ENCODE peak calls at places on chromosomes 1 and 21, in ten cellular contexts. One of them, this sample, is unnamed.

GRCh38 chr1:97630968-97631367 is 289.9 kb downstream of the DPYD start:
- DNase-seq in ascending aorta: no peak
- DNase-seq in cardiac muscle cell: peak
- DNase-seq in GM10248: no peak
- DNase-seq in fibroblast of mammary gland: no peak
- DNase-seq in stomach: no peak
- DNase-seq in glutamatergic neuron: no peak
- DNase-seq in MCF 10A: no peak
- DNase-seq in PC-3: no peak
- DNase-seq in thyroid gland: peak
- DNase-seq in this sample: no peak

GRCh38 chr1:201307239-201307638 is 23.9 kb downstream of the PKP1 start:
- DNase-seq in ascending aorta: no peak
- DNase-seq in cardiac muscle cell: no peak
- DNase-seq in GM10248: no peak
- DNase-seq in fibroblast of mammary gland: peak
- DNase-seq in stomach: no peak
- DNase-seq in glutamatergic neuron: no peak
- DNase-seq in MCF 10A: peak
- DNase-seq in PC-3: peak
- DNase-seq in thyroid gland: no peak
- DNase-seq in this sample: no peak

GRCh38 chr1:178168535-178168934 is 74.6 kb downstream of the RASAL2 start:
- DNase-seq in ascending aorta: no peak
- DNase-seq in cardiac muscle cell: peak
- DNase-seq in GM10248: no peak
- DNase-seq in fibroblast of mammary gland: peak
- DNase-seq in stomach: no peak
- DNase-seq in glutamatergic neuron: no peak
- DNase-seq in MCF 10A: peak
- DNase-seq in PC-3: peak
- DNase-seq in thyroid gland: no peak
- DNase-seq in this sample: no peak

GRCh38 chr1:168551688-168552087 is 7.9 kb upstream of the XCL2 start:
- DNase-seq in ascending aorta: no peak
- DNase-seq in cardiac muscle cell: no peak
- DNase-seq in GM10248: no peak
- DNase-seq in fibroblast of mammary gland: no peak
- DNase-seq in stomach: no peak
- DNase-seq in glutamatergic neuron: no peak
- DNase-seq in MCF 10A: no peak
- DNase-seq in PC-3: peak
- DNase-seq in thyroid gland: no peak
- DNase-seq in this sample: no peak

GRCh38 chr1:10830961-10831669 is 34.7 kb upstream of the CASZ1 start:
- DNase-seq in ascending aorta: no peak
- DNase-seq in cardiac muscle cell: no peak
- DNase-seq in GM10248: no peak
- DNase-seq in fibroblast of mammary gland: peak
- DNase-seq in stomach: no peak
- DNase-seq in glutamatergic neuron: no peak
- DNase-seq in MCF 10A: peak
- DNase-seq in PC-3: no peak
- DNase-seq in thyroid gland: no peak
- DNase-seq in this sample: no peak

GRCh38 chr1:234620786-234621468 is 10.9 kb upstream of the IRF2BP2 start:
- DNase-seq in ascending aorta: no peak
- DNase-seq in cardiac muscle cell: no peak
- DNase-seq in GM10248: no peak
- DNase-seq in fibroblast of mammary gland: no peak
- DNase-seq in stomach: no peak
- DNase-seq in glutamatergic neuron: no peak
- DNase-seq in MCF 10A: no peak
- DNase-seq in PC-3: no peak
- DNase-seq in thyroid gland: peak
- DNase-seq in this sample: no peak

GRCh38 chr21:36627242-36627641 is 71.7 kb upstream of the SIM2 start:
- DNase-seq in ascending aorta: no peak
- DNase-seq in cardiac muscle cell: no peak
- DNase-seq in GM10248: no peak
- DNase-seq in fibroblast of mammary gland: peak
- DNase-seq in stomach: no peak
- DNase-seq in glutamatergic neuron: no peak
- DNase-seq in MCF 10A: peak
- DNase-seq in PC-3: peak
- DNase-seq in thyroid gland: no peak
- DNase-seq in this sample: no peak

GRCh38 chr1:69814926-69815325 is 247.2 kb downstream of the LRRC7 start:
- DNase-seq in ascending aorta: no peak
- DNase-seq in cardiac muscle cell: no peak
- DNase-seq in GM10248: no peak
- DNase-seq in fibroblast of mammary gland: peak
- DNase-seq in stomach: no peak
- DNase-seq in glutamatergic neuron: no peak
- DNase-seq in MCF 10A: no peak
- DNase-seq in PC-3: no peak
- DNase-seq in thyroid gland: no peak
- DNase-seq in this sample: no peak

GRCh38 chr1:212467843-212468482 is 35.2 kb downstream of the NENF start:
- DNase-seq in ascending aorta: no peak
- DNase-seq in cardiac muscle cell: no peak
- DNase-seq in GM10248: peak
- DNase-seq in fibroblast of mammary gland: peak
- DNase-seq in stomach: no peak
- DNase-seq in glutamatergic neuron: no peak
- DNase-seq in MCF 10A: no peak
- DNase-seq in PC-3: peak
- DNase-seq in thyroid gland: peak
- DNase-seq in this sample: no peak

GRCh38 chr1:36150296-36151132 is 1.2 kb upstream of the TRAPPC3 start:
- DNase-seq in ascending aorta: peak
- DNase-seq in cardiac muscle cell: peak
- DNase-seq in GM10248: peak
- DNase-seq in fibroblast of mammary gland: peak
- DNase-seq in stomach: peak
- DNase-seq in glutamatergic neuron: peak
- DNase-seq in MCF 10A: peak
- DNase-seq in PC-3: peak
- DNase-seq in thyroid gland: peak
- DNase-seq in this sample: peak

GRCh38 chr1:6180215-6180577 is at the start of gene CHD5:
- DNase-seq in ascending aorta: peak
- DNase-seq in cardiac muscle cell: no peak
- DNase-seq in GM10248: no peak
- DNase-seq in fibroblast of mammary gland: no peak
- DNase-seq in stomach: no peak
- DNase-seq in glutamatergic neuron: no peak
- DNase-seq in MCF 10A: no peak
- DNase-seq in PC-3: peak
- DNase-seq in thyroid gland: peak
- DNase-seq in this sample: no peak

GRCh38 chr1:222970040-222970439 is 155.2 kb downstream of the DISP1 start:
- DNase-seq in ascending aorta: no peak
- DNase-seq in cardiac muscle cell: no peak
- DNase-seq in GM10248: no peak
- DNase-seq in fibroblast of mammary gland: no peak
- DNase-seq in stomach: no peak
- DNase-seq in glutamatergic neuron: no peak
- DNase-seq in MCF 10A: no peak
- DNase-seq in PC-3: no peak
- DNase-seq in thyroid gland: no peak
- DNase-seq in this sample: no peak
- TF ChIP-seq CTCF in ascending aorta: no peak
- TF ChIP-seq CTCF in cardiac muscle cell: no peak
- TF ChIP-seq CTCF in GM10248: no peak
- TF ChIP-seq CTCF in fibroblast of mammary gland: no peak
- TF ChIP-seq CTCF in stomach: no peak
- TF ChIP-seq CTCF in glutamatergic neuron: no peak
- TF ChIP-seq CTCF in MCF 10A: no peak
- TF ChIP-seq CTCF in PC-3: no peak
- TF ChIP-seq CTCF in thyroid gland: no peak
- TF ChIP-seq CTCF in this sample: no peak

GRCh38 chr1:7538849-7539771 is 232.0 kb upstream of the VAMP3 start:
- DNase-seq in ascending aorta: no peak
- DNase-seq in cardiac muscle cell: no peak
- DNase-seq in GM10248: no peak
- DNase-seq in fibroblast of mammary gland: no peak
- DNase-seq in stomach: no peak
- DNase-seq in glutamatergic neuron: peak
- DNase-seq in MCF 10A: peak
- DNase-seq in PC-3: no peak
- DNase-seq in thyroid gland: no peak
- DNase-seq in this sample: no peak
- TF ChIP-seq CTCF in ascending aorta: no peak
- TF ChIP-seq CTCF in cardiac muscle cell: no peak
- TF ChIP-seq CTCF in GM10248: no peak
- TF ChIP-seq CTCF in fibroblast of mammary gland: no peak
- TF ChIP-seq CTCF in stomach: no peak
- TF ChIP-seq CTCF in glutamatergic neuron: no peak
- TF ChIP-seq CTCF in MCF 10A: no peak
- TF ChIP-seq CTCF in PC-3: no peak
- TF ChIP-seq CTCF in thyroid gland: peak
- TF ChIP-seq CTCF in this sample: no peak

DNA sequence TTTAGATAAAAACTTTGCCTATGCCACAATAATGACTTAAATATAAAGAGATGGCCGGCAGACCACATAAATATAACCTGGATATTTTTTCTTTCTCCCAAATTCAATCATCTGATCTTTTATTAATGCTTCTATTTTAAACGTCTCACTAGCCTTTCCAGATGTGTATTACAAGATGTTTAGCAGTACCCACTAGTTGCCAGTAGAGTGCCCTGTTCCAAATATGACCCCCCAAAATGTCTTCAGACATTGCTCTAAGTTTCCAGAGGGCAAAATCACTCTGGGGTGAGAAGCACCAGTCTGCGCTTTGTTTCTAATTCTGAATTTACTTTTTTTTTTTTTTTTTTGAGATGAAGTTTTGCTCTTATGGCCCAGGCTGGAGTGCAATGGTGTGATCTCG is 268.1 kb downstream of the GRIK1 start:
- DNase-seq in ascending aorta: no peak
- DNase-seq in cardiac muscle cell: no peak
- DNase-seq in GM10248: no peak
- DNase-seq in fibroblast of mammary gland: no peak
- DNase-seq in stomach: no peak
- DNase-seq in glutamatergic neuron: no peak
- DNase-seq in MCF 10A: no peak
- DNase-seq in PC-3: no peak
- DNase-seq in thyroid gland: no peak
- DNase-seq in this sample: no peak
- TF ChIP-seq CTCF in ascending aorta: no peak
- TF ChIP-seq CTCF in cardiac muscle cell: no peak
- TF ChIP-seq CTCF in GM10248: no peak
- TF ChIP-seq CTCF in fibroblast of mammary gland: no peak
- TF ChIP-seq CTCF in stomach: no peak
- TF ChIP-seq CTCF in glutamatergic neuron: no peak
- TF ChIP-seq CTCF in MCF 10A: no peak
- TF ChIP-seq CTCF in PC-3: no peak
- TF ChIP-seq CTCF in thyroid gland: no peak
- TF ChIP-seq CTCF in this sample: no peak

GRCh38 chr1:156618853-156619581 is at the start of gene HAPLN2:
- DNase-seq in ascending aorta: no peak
- DNase-seq in cardiac muscle cell: peak
- DNase-seq in GM10248: peak
- DNase-seq in fibroblast of mammary gland: no peak
- DNase-seq in stomach: no peak
- DNase-seq in glutamatergic neuron: peak
- DNase-seq in MCF 10A: peak
- DNase-seq in PC-3: peak
- DNase-seq in thyroid gland: peak
- DNase-seq in this sample: no peak
- TF ChIP-seq CTCF in ascending aorta: no peak
- TF ChIP-seq CTCF in cardiac muscle cell: peak
- TF ChIP-seq CTCF in GM10248: peak
- TF ChIP-seq CTCF in fibroblast of mammary gland: peak
- TF ChIP-seq CTCF in stomach: no peak
- TF ChIP-seq CTCF in glutamatergic neuron: peak
- TF ChIP-seq CTCF in MCF 10A: peak
- TF ChIP-seq CTCF in PC-3: peak
- TF ChIP-seq CTCF in thyroid gland: no peak
- TF ChIP-seq CTCF in this sample: no peak

DNA sequence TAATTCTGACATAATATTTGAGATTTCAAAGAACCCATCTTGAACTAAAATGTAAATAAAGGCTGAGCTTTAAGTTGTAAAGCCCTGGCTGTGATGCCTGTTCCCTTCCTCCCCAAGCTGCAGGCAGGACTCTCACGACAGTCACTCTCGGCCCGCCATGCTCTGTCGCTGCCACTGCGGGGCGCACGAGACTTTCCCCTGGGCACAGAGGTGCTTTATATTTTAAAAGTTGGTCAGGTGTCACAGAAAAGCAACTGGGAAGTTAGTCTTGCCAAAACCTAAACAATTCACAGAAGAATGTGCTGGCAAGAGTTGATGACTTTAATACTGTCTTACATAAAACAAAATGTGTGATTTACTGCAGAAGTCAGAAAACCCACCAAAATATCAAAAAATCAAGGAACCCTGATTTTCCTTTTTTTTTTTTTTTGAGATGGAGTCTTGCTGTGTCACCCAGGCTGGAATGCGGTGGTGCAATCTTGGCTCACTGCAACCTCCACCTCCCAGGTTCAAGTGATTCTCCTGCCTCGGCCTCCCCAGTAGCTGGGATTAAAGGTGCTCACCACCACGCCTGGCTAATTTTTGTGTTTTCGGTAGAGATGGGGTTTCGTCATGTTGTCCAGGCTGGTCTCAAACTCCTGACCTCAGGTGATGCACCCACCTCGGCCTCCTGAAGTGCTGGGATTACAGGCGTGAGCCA is 10.7 kb downstream of the LRRC47 start:
- DNase-seq in ascending aorta: no peak
- DNase-seq in cardiac muscle cell: peak
- DNase-seq in GM10248: no peak
- DNase-seq in fibroblast of mammary gland: no peak
- DNase-seq in stomach: no peak
- DNase-seq in glutamatergic neuron: peak
- DNase-seq in MCF 10A: no peak
- DNase-seq in PC-3: peak
- DNase-seq in thyroid gland: no peak
- DNase-seq in this sample: no peak
- TF ChIP-seq CTCF in ascending aorta: no peak
- TF ChIP-seq CTCF in cardiac muscle cell: peak
- TF ChIP-seq CTCF in GM10248: peak
- TF ChIP-seq CTCF in fibroblast of mammary gland: peak
- TF ChIP-seq CTCF in stomach: no peak
- TF ChIP-seq CTCF in glutamatergic neuron: peak
- TF ChIP-seq CTCF in MCF 10A: peak
- TF ChIP-seq CTCF in PC-3: peak
- TF ChIP-seq CTCF in thyroid gland: no peak
- TF ChIP-seq CTCF in this sample: no peak